ENCODE peak calls at places on chromosomes 6 and 20, in seven cellular contexts. A is mucosa of descending colon, U is heart left ventricle, S is endodermal cell, C is psoas muscle, V is fibroblast of lung, X is IMR-90. N is an unnamed sample.

GRCh38 chr6:95593025-95593424 is 15.7 kb downstream of the MANEA start:
- DNase-seq in A (no peak), U (no peak), S (no peak), C (no peak), V (no peak), X (no peak), N (no peak)

GRCh38 chr6:72182337-72183246 is 296.2 kb downstream of the RIMS1 start:
- DNase-seq in A (peak; percentile 63), U (no peak), S (peak; percentile 89), C (peak; percentile 10), V (peak; percentile 18), X (peak; percentile 24), N (no peak)

GRCh38 chr6:152112503-152113261 is 305.2 kb downstream of the ESR1 start:
- DNase-seq in A (peak; percentile 61), U (peak; percentile 84), S (peak; percentile 17), C (peak; percentile 77), V (no peak), X (no peak), N (no peak)

GRCh38 chr6:158642097-158642601 is 2.4 kb downstream of the DYNLT1 start:
- DNase-seq in A (no peak), U (no peak), S (peak; percentile 24), C (peak; percentile 65), V (peak; percentile 92), X (peak; percentile 96), N (no peak)

GRCh38 chr6:8219352-8219943 is 117.1 kb upstream of the EEF1E1 start:
- DNase-seq in A (no peak), U (no peak), S (peak; percentile 70), C (no peak), V (peak; percentile 69), X (peak; percentile 63), N (no peak)

GRCh38 chr6:148251286-148251685 is 91.4 kb upstream of the SASH1 start:
- DNase-seq in A (no peak), U (no peak), S (no peak), C (no peak), V (peak; percentile 79), X (peak; percentile 80), N (peak; percentile 47)

GRCh38 chr6:3316818-3317217 is 58.1 kb downstream of the PSMG4 start:
- DNase-seq in A (no peak), U (no peak), S (peak; percentile 28), C (no peak), V (no peak), X (no peak), N (no peak)

GRCh38 chr6:8238772-8239683 is 136.7 kb upstream of the EEF1E1 start:
- DNase-seq in A (no peak), U (no peak), S (peak; percentile 59), C (no peak), V (no peak), X (no peak), N (no peak)

GRCh38 chr6:79250107-79250514 is 15.6 kb upstream of the HMGN3 start:
- DNase-seq in A (no peak), U (no peak), S (no peak), C (no peak), V (no peak), X (no peak), N (no peak)

GRCh38 chr20:4014031-4014474 is 1.3 kb downstream of the RNF24 start:
- DNase-seq in A (no peak), U (no peak), S (peak; percentile 64), C (no peak), V (peak; percentile 87), X (peak; percentile 85), N (peak; percentile 28)

GRCh38 chr6:79261666-79262065 is 27.2 kb upstream of the HMGN3 start:
- DNase-seq in A (no peak), U (peak; percentile 22), S (peak; percentile 47), C (no peak), V (no peak), X (no peak), N (no peak)

GRCh38 chr20:6440087-6440799 is 317.4 kb upstream of the FERMT1 start:
- DNase-seq in A (no peak), U (no peak), S (no peak), C (no peak), V (no peak), X (no peak), N (no peak)

GRCh38 chr6:30885999-30886896 is 1.9 kb downstream of the DDR1 start:
- DNase-seq in A (peak; percentile 66), U (no peak), S (peak; percentile 94), C (peak; percentile 67), V (peak; percentile 52), X (peak; percentile 79), N (no peak)

GRCh38 chr6:54860132-54860531 is 13.6 kb downstream of the FAM83B start:
- DNase-seq in A (no peak), U (no peak), S (no peak), C (no peak), V (no peak), X (no peak), N (no peak)

GRCh38 chr6:99285881-99286280 is 63.6 kb downstream of the FAXC start:
- DNase-seq in A (no peak), U (no peak), S (no peak), C (no peak), V (no peak), X (no peak), N (no peak)

GRCh38 chr6:137496392-137496767 is 2.2 kb upstream of the OLIG3 start:
- DNase-seq in A (no peak), U (no peak), S (peak; percentile 79), C (no peak), V (no peak), X (no peak), N (no peak)

GRCh38 chr20:43755390-43755789 is 28.6 kb upstream of the GTSF1L start:
- DNase-seq in A (no peak), U (no peak), S (no peak), C (no peak), V (peak; percentile 54), X (peak; percentile 84), N (no peak)

GRCh38 chr6:130489514-130489913 is 123.7 kb downstream of the TMEM200A start:
- DNase-seq in A (no peak), U (no peak), S (no peak), C (no peak), V (no peak), X (no peak), N (no peak)

GRCh38 chr6:105600342-105601293 is 197.7 kb upstream of the PREP start:
- DNase-seq in A (no peak), U (no peak), S (no peak), C (no peak), V (peak; percentile 83), X (peak; percentile 91), N (no peak)

GRCh38 chr20:40331699-40332098 is 357.3 kb downstream of the MAFB start:
- DNase-seq in A (peak; percentile 35), U (no peak), S (no peak), C (no peak), V (no peak), X (no peak), N (no peak)

GRCh38 chr20:11912664-11913415 is 4.9 kb upstream of the BTBD3 start:
- DNase-seq in A (no peak), U (no peak), S (no peak), C (no peak), V (no peak), X (no peak), N (no peak)

GRCh38 chr20:11906626-11907480 is 10.8 kb upstream of the BTBD3 start:
- DNase-seq in A (no peak), U (no peak), S (no peak), C (no peak), V (no peak), X (no peak), N (no peak)

GRCh38 chr20:11907621-11908020 is 10.1 kb upstream of the BTBD3 start:
- DNase-seq in A (no peak), U (no peak), S (no peak), C (no peak), V (no peak), X (peak; percentile 46), N (no peak)

GRCh38 chr20:11917663-11918062 is at the start of gene BTBD3:
- DNase-seq in A (peak; percentile 47), U (peak; percentile 67), S (no peak), C (peak; percentile 41), V (peak; percentile 75), X (peak; percentile 79), N (no peak)

GRCh38 chr20:11912013-11912663 is 5.6 kb upstream of the BTBD3 start:
- DNase-seq in A (no peak), U (no peak), S (peak; percentile 59), C (no peak), V (peak; percentile 23), X (no peak), N (no peak)
- TF ChIP-seq CTCF in A (peak; percentile 27), U (peak; percentile 35), S (peak; percentile 82), C (peak; percentile 22), V (peak; percentile 61), X (peak; percentile 20), N (peak; percentile 27)

GRCh38 chr6:135179920-135180457 is 1.1 kb upstream of the MYB start:
- DNase-seq in A (no peak), U (no peak), S (no peak), C (no peak), V (peak; percentile 11), X (peak; percentile 46), N (no peak)
- H3K4me3 ChIP-seq in A (no peak overlapping the region), U (peak overlapping the region; percentile 72), S (no peak overlapping the region), C (peak overlapping the region; percentile 75), V (no peak overlapping the region), X (no peak overlapping the region), N (peak overlapping the region; percentile 64)

GRCh38 chr6:64175311-64175710 is 539.7 kb downstream of the PHF3 start:
- DNase-seq in A (no peak), U (no peak), S (no peak), C (no peak), V (no peak), X (no peak), N (no peak)

DNA sequence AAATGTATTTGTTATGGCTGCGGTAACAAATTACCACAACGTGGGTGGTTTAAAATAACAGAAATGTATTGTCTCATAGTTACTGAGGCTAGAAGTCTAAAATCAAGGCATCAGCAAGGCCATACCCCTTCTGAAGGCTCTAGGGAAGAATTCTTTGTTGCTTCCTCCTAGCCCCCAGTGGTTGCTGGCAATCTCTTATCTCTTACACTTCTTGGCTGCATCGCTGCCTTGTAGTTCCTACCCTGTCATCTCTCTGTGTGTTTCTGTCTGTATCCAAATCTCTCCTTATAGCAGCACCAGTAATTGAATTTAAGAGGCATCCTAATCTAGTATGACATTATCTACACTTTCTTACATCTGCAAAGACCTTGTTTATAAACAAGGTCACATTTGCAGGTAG is 534.7 kb downstream of the PHF3 start:
- DNase-seq in A (no peak), U (no peak), S (no peak), C (no peak), V (no peak), X (peak; percentile 3), N (no peak)
- TF ChIP-seq CTCF in A (no peak), U (no peak), S (no peak), C (no peak), V (no peak), X (no peak), N (no peak)

GRCh38 chr6:21079468-21080048 is 514.0 kb upstream of the SOX4 start:
- DNase-seq in A (no peak), U (no peak), S (peak; percentile 57), C (no peak), V (peak; percentile 22), X (peak; percentile 20), N (peak; percentile 36)
- H3K4me3 ChIP-seq in A (no peak overlapping the region), U (no peak overlapping the region), S (no peak overlapping the region), C (no peak overlapping the region), V (no peak overlapping the region), X (no peak overlapping the region), N (no peak overlapping the region)